ENCODE peak calls at places on chromosomes 6 and 20, in four cellular contexts. L is D341Med; K is NCI-H1105 treated with DMSO at 0.1 percent for 48 hours; T is stimulated activated naive B cell treated with anti-CD40 and anti-IgM and Interleukin-4, amounts not matched to agents 10 μg/mL and 1 μg/mL and 100 μg/mL, for 72 hours. H is an unnamed sample.

GRCh38 chr6:3139090-3139903 is 18.0 kb downstream of the TUBB2A start:
- DNase-seq in K (peak), L (no peak), T (peak), H (no peak)

GRCh38 chr6:128494440-128494839 is 26.0 kb downstream of the PTPRK start:
- DNase-seq in K (no peak), L (no peak), T (no peak), H (no peak)

GRCh38 chr20:23287366-23288190 is 63.0 kb upstream of the NXT1 start:
- DNase-seq in L (no peak), T (no peak), K (no peak), H (no peak)

GRCh38 chr6:92683769-92684168 is 735.6 kb downstream of the EPHA7 start:
- DNase-seq in K (no peak), T (no peak), L (no peak), H (no peak)

GRCh38 chr6:387293-387694 is 4.3 kb upstream of the IRF4 start:
- DNase-seq in T (no peak), K (no peak), L (no peak), H (no peak)

GRCh38 chr6:28789553-28790083 is 134.2 kb downstream of the TRIM27 start:
- DNase-seq in T (no peak), L (peak), K (peak), H (peak)

GRCh38 chr6:135869857-135870256 is 18.4 kb downstream of the PDE7B start:
- DNase-seq in K (no peak), L (no peak), T (no peak), H (no peak)

GRCh38 chr6:128208851-128209580 is 308.2 kb upstream of the THEMIS start:
- DNase-seq in K (no peak), L (no peak), T (no peak), H (no peak)

GRCh38 chr6:1554241-1554880 is 55.4 kb upstream of the FOXC1 start:
- DNase-seq in L (peak), T (peak), K (no peak), H (no peak)